ENCODE peak calls at places on chromosomes 3 and 15, in nine cellular contexts. One of them, this sample, is unnamed.

GRCh38 chr3:53478166-53478830 is 16.1 kb upstream of the CACNA1D start:
- DNase-seq in hepatocyte: peak; percentile 50
- DNase-seq in neural progenitor cell: no peak
- DNase-seq in OCI-LY7: no peak
- DNase-seq in PC-3: no peak
- DNase-seq in SK-N-SH: peak; percentile 45
- DNase-seq in HCT116: no peak
- DNase-seq in GM23248: no peak
- DNase-seq in GM23338: no peak
- DNase-seq in this sample: no peak

GRCh38 chr3:169467703-169468102 is 195.8 kb downstream of the MECOM start:
- DNase-seq in hepatocyte: no peak
- DNase-seq in neural progenitor cell: no peak
- DNase-seq in OCI-LY7: no peak
- DNase-seq in PC-3: no peak
- DNase-seq in SK-N-SH: no peak
- DNase-seq in HCT116: no peak
- DNase-seq in GM23248: no peak
- DNase-seq in GM23338: peak; percentile 1
- DNase-seq in this sample: no peak

GRCh38 chr3:110946810-110947209 is 124.8 kb upstream of the NECTIN3 start:
- DNase-seq in hepatocyte: no peak
- DNase-seq in neural progenitor cell: no peak
- DNase-seq in OCI-LY7: no peak
- DNase-seq in PC-3: no peak
- DNase-seq in SK-N-SH: no peak
- DNase-seq in HCT116: no peak
- DNase-seq in GM23248: no peak
- DNase-seq in GM23338: no peak
- DNase-seq in this sample: no peak

GRCh38 chr3:13528217-13528801 is 20.6 kb upstream of the FBLN2 start:
- DNase-seq in hepatocyte: peak; percentile 42
- DNase-seq in neural progenitor cell: peak; percentile 83
- DNase-seq in OCI-LY7: no peak
- DNase-seq in PC-3: peak; percentile 62
- DNase-seq in SK-N-SH: peak; percentile 72
- DNase-seq in HCT116: no peak
- DNase-seq in GM23248: peak; percentile 46
- DNase-seq in GM23338: peak; percentile 93
- DNase-seq in this sample: no peak

GRCh38 chr15:71275098-71275497 is 159.8 kb downstream of the THSD4 start:
- DNase-seq in hepatocyte: no peak
- DNase-seq in neural progenitor cell: no peak
- DNase-seq in OCI-LY7: no peak
- DNase-seq in PC-3: peak; percentile 85
- DNase-seq in SK-N-SH: no peak
- DNase-seq in HCT116: no peak
- DNase-seq in GM23248: peak; percentile 80
- DNase-seq in GM23338: no peak
- DNase-seq in this sample: no peak

GRCh38 chr15:87604857-87605446 is 651.6 kb downstream of the NTRK3 start:
- DNase-seq in hepatocyte: peak; percentile 54
- DNase-seq in neural progenitor cell: peak; percentile 65
- DNase-seq in OCI-LY7: peak; percentile 16
- DNase-seq in PC-3: peak; percentile 7
- DNase-seq in SK-N-SH: peak; percentile 12
- DNase-seq in HCT116: no peak
- DNase-seq in GM23248: peak; percentile 18
- DNase-seq in GM23338: peak; percentile 71
- DNase-seq in this sample: peak; percentile 12

GRCh38 chr15:65509321-65509720 is 8.2 kb downstream of the DPP8 start:
- DNase-seq in hepatocyte: no peak
- DNase-seq in neural progenitor cell: no peak
- DNase-seq in OCI-LY7: no peak
- DNase-seq in PC-3: no peak
- DNase-seq in SK-N-SH: no peak
- DNase-seq in HCT116: no peak
- DNase-seq in GM23248: no peak
- DNase-seq in GM23338: no peak
- DNase-seq in this sample: no peak

GRCh38 chr3:171333784-171334464 is 126.3 kb downstream of the TNIK start:
- DNase-seq in hepatocyte: no peak
- DNase-seq in neural progenitor cell: no peak
- DNase-seq in OCI-LY7: no peak
- DNase-seq in PC-3: no peak
- DNase-seq in SK-N-SH: no peak
- DNase-seq in HCT116: no peak
- DNase-seq in GM23248: no peak
- DNase-seq in GM23338: no peak
- DNase-seq in this sample: no peak

GRCh38 chr3:169695051-169695450 is 31.5 kb upstream of the MECOM start:
- DNase-seq in hepatocyte: no peak
- DNase-seq in neural progenitor cell: no peak
- DNase-seq in OCI-LY7: no peak
- DNase-seq in PC-3: no peak
- DNase-seq in SK-N-SH: no peak
- DNase-seq in HCT116: no peak
- DNase-seq in GM23248: no peak
- DNase-seq in GM23338: no peak
- DNase-seq in this sample: no peak

GRCh38 chr3:10196389-10197052 is 31.8 kb downstream of the IRAK2 start:
- DNase-seq in hepatocyte: no peak
- DNase-seq in neural progenitor cell: no peak
- DNase-seq in OCI-LY7: no peak
- DNase-seq in PC-3: peak; percentile 70
- DNase-seq in SK-N-SH: no peak
- DNase-seq in HCT116: no peak
- DNase-seq in GM23248: peak; percentile 97
- DNase-seq in GM23338: no peak
- DNase-seq in this sample: peak; percentile 18

GRCh38 chr3:12135029-12135634 is 23.6 kb downstream of the TIMP4 start:
- DNase-seq in hepatocyte: peak; percentile 84
- DNase-seq in neural progenitor cell: peak; percentile 79
- DNase-seq in OCI-LY7: peak; percentile 53
- DNase-seq in PC-3: peak; percentile 83
- DNase-seq in SK-N-SH: peak; percentile 63
- DNase-seq in HCT116: peak; percentile 34
- DNase-seq in GM23248: peak; percentile 82
- DNase-seq in GM23338: peak; percentile 76
- DNase-seq in this sample: peak; percentile 49

GRCh38 chr3:52339612-52340011 is 23.5 kb downstream of the DNAH1 start:
- DNase-seq in hepatocyte: peak; percentile 78
- DNase-seq in neural progenitor cell: peak; percentile 80
- DNase-seq in OCI-LY7: peak; percentile 84
- DNase-seq in PC-3: peak; percentile 80
- DNase-seq in SK-N-SH: peak; percentile 68
- DNase-seq in HCT116: peak; percentile 86
- DNase-seq in GM23248: peak; percentile 73
- DNase-seq in GM23338: peak; percentile 78
- DNase-seq in this sample: peak; percentile 74

GRCh38 chr15:101049856-101050646 is 130.9 kb downstream of the LRRK1 start:
- DNase-seq in hepatocyte: peak; percentile 4
- DNase-seq in neural progenitor cell: no peak
- DNase-seq in OCI-LY7: no peak
- DNase-seq in PC-3: no peak
- DNase-seq in SK-N-SH: peak; percentile 50
- DNase-seq in HCT116: no peak
- DNase-seq in GM23248: no peak
- DNase-seq in GM23338: no peak
- DNase-seq in this sample: no peak

GRCh38 chr15:28932361-28932760 is 46.6 kb downstream of the APBA2 start:
- DNase-seq in hepatocyte: no peak
- DNase-seq in neural progenitor cell: no peak
- DNase-seq in OCI-LY7: no peak
- DNase-seq in PC-3: no peak
- DNase-seq in SK-N-SH: no peak
- DNase-seq in HCT116: no peak
- DNase-seq in GM23248: no peak
- DNase-seq in GM23338: no peak
- DNase-seq in this sample: no peak

GRCh38 chr15:96177279-96177678 is 153.2 kb upstream of the NR2F2 start:
- DNase-seq in hepatocyte: no peak
- DNase-seq in neural progenitor cell: no peak
- DNase-seq in OCI-LY7: no peak
- DNase-seq in PC-3: no peak
- DNase-seq in SK-N-SH: no peak
- DNase-seq in HCT116: no peak
- DNase-seq in GM23248: peak; percentile 3
- DNase-seq in GM23338: no peak
- DNase-seq in this sample: no peak

GRCh38 chr3:47421741-47422649 is 41.2 kb downstream of the PTPN23 start:
- DNase-seq in hepatocyte: no peak
- DNase-seq in neural progenitor cell: no peak
- DNase-seq in OCI-LY7: no peak
- DNase-seq in PC-3: peak; percentile 34
- DNase-seq in SK-N-SH: peak; percentile 74
- DNase-seq in HCT116: no peak
- DNase-seq in GM23248: peak; percentile 55
- DNase-seq in GM23338: no peak
- DNase-seq in this sample: no peak

GRCh38 chr15:40815042-40815678 is 7.9 kb upstream of the DNAJC17 start:
- DNase-seq in hepatocyte: no peak
- DNase-seq in neural progenitor cell: no peak
- DNase-seq in OCI-LY7: no peak
- DNase-seq in PC-3: no peak
- DNase-seq in SK-N-SH: no peak
- DNase-seq in HCT116: no peak
- DNase-seq in GM23248: no peak
- DNase-seq in GM23338: no peak
- DNase-seq in this sample: no peak

GRCh38 chr3:62805578-62805977 is 69.6 kb downstream of the CADPS start:
- DNase-seq in hepatocyte: no peak
- DNase-seq in neural progenitor cell: peak; percentile 70
- DNase-seq in OCI-LY7: no peak
- DNase-seq in PC-3: no peak
- DNase-seq in SK-N-SH: no peak
- DNase-seq in HCT116: no peak
- DNase-seq in GM23248: no peak
- DNase-seq in GM23338: no peak
- DNase-seq in this sample: no peak

GRCh38 chr3:134353831-134354611 is 20.2 kb downstream of the AMOTL2 start:
- DNase-seq in hepatocyte: no peak
- DNase-seq in neural progenitor cell: no peak
- DNase-seq in OCI-LY7: peak; percentile 14
- DNase-seq in PC-3: no peak
- DNase-seq in SK-N-SH: no peak
- DNase-seq in HCT116: no peak
- DNase-seq in GM23248: peak; percentile 52
- DNase-seq in GM23338: no peak
- DNase-seq in this sample: no peak
- H3K4me1 ChIP-seq in hepatocyte: peaks cover 71% of the 10 kb centered on the region
- H3K4me1 ChIP-seq in neural progenitor cell: peaks cover 6% of the 10 kb centered on the region
- H3K4me1 ChIP-seq in OCI-LY7: peaks cover 9% of the 10 kb centered on the region
- H3K4me1 ChIP-seq in PC-3: peaks cover 61% of the 10 kb centered on the region
- H3K4me1 ChIP-seq in SK-N-SH: peaks cover 30% of the 10 kb centered on the region
- H3K4me1 ChIP-seq in HCT116: peaks cover 45% of the 10 kb centered on the region
- H3K4me1 ChIP-seq in GM23248: peaks cover 49% of the 10 kb centered on the region
- H3K4me1 ChIP-seq in GM23338: peaks cover 10% of the 10 kb centered on the region
- H3K4me1 ChIP-seq in this sample: peaks cover 24% of the 10 kb centered on the region

GRCh38 chr15:83204697-83205096 is 2.9 kb downstream of the HDGFL3 start:
- DNase-seq in hepatocyte: no peak
- DNase-seq in neural progenitor cell: peak; percentile 39
- DNase-seq in OCI-LY7: no peak
- DNase-seq in PC-3: no peak
- DNase-seq in SK-N-SH: no peak
- DNase-seq in HCT116: no peak
- DNase-seq in GM23248: no peak
- DNase-seq in GM23338: peak; percentile 71
- DNase-seq in this sample: no peak
- TF ChIP-seq EZH2phosphoT487 in hepatocyte: no peak
- TF ChIP-seq EZH2phosphoT487 in neural progenitor cell: no peak
- TF ChIP-seq EZH2phosphoT487 in OCI-LY7: no peak
- TF ChIP-seq EZH2phosphoT487 in PC-3: no peak
- TF ChIP-seq EZH2phosphoT487 in SK-N-SH: no peak
- TF ChIP-seq EZH2phosphoT487 in HCT116: no peak
- TF ChIP-seq EZH2phosphoT487 in GM23248: no peak
- TF ChIP-seq EZH2phosphoT487 in GM23338: no peak
- TF ChIP-seq EZH2phosphoT487 in this sample: no peak

GRCh38 chr15:61621146-61621545 is 392.0 kb upstream of the RORA start:
- DNase-seq in hepatocyte: peak; percentile 69
- DNase-seq in neural progenitor cell: peak; percentile 69
- DNase-seq in OCI-LY7: peak; percentile 1
- DNase-seq in PC-3: peak; percentile 43
- DNase-seq in SK-N-SH: peak; percentile 61
- DNase-seq in HCT116: no peak
- DNase-seq in GM23248: peak; percentile 5
- DNase-seq in GM23338: peak; percentile 69
- DNase-seq in this sample: peak; percentile 41

GRCh38 chr15:61621865-61622264 is 392.8 kb upstream of the RORA start:
- DNase-seq in hepatocyte: no peak
- DNase-seq in neural progenitor cell: no peak
- DNase-seq in OCI-LY7: no peak
- DNase-seq in PC-3: no peak
- DNase-seq in SK-N-SH: no peak
- DNase-seq in HCT116: no peak
- DNase-seq in GM23248: no peak
- DNase-seq in GM23338: no peak
- DNase-seq in this sample: no peak

GRCh38 chr15:61624950-61625349 is 395.8 kb upstream of the RORA start:
- DNase-seq in hepatocyte: no peak
- DNase-seq in neural progenitor cell: no peak
- DNase-seq in OCI-LY7: no peak
- DNase-seq in PC-3: no peak
- DNase-seq in SK-N-SH: no peak
- DNase-seq in HCT116: no peak
- DNase-seq in GM23248: no peak
- DNase-seq in GM23338: no peak
- DNase-seq in this sample: no peak

GRCh38 chr15:61629269-61629668 is 400.2 kb upstream of the RORA start:
- DNase-seq in hepatocyte: no peak
- DNase-seq in neural progenitor cell: no peak
- DNase-seq in OCI-LY7: no peak
- DNase-seq in PC-3: no peak
- DNase-seq in SK-N-SH: no peak
- DNase-seq in HCT116: no peak
- DNase-seq in GM23248: no peak
- DNase-seq in GM23338: no peak
- DNase-seq in this sample: no peak

DNA sequence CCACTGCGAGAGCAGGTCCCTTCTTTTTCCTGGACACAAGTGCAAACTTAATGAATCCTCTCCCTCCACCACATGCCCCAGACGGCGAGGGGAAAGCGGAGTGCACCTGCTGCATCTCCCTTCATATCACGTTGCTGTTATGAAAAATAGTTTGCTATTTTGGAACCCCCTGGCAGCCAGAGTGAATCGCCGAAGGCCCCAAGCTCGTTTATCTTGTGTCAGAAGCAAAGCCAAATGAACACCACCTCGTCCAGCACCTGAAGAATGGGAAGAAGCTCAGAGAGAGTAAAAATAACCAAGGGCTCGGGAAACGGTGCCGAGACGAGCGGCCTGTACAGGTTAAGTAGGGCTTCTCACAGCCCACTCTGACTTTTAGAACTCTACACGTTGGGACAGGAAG is 394.6 kb upstream of the RORA start:
- DNase-seq in hepatocyte: no peak
- DNase-seq in neural progenitor cell: no peak
- DNase-seq in OCI-LY7: no peak
- DNase-seq in PC-3: no peak
- DNase-seq in SK-N-SH: no peak
- DNase-seq in HCT116: no peak
- DNase-seq in GM23248: no peak
- DNase-seq in GM23338: no peak
- DNase-seq in this sample: no peak
- H2AFZ ChIP-seq in hepatocyte: no peak overlapping the region
- H2AFZ ChIP-seq in neural progenitor cell: no peak overlapping the region
- H2AFZ ChIP-seq in OCI-LY7: no peak overlapping the region
- H2AFZ ChIP-seq in PC-3: no peak overlapping the region
- H2AFZ ChIP-seq in SK-N-SH: no peak overlapping the region
- H2AFZ ChIP-seq in HCT116: no peak overlapping the region
- H2AFZ ChIP-seq in GM23248: no peak overlapping the region
- H2AFZ ChIP-seq in GM23338: peak overlapping the region; percentile 52
- H2AFZ ChIP-seq in this sample: no peak overlapping the region

GRCh38 chr3:186530415-186530814 is 13.8 kb downstream of the CRYGS start:
- DNase-seq in hepatocyte: no peak
- DNase-seq in neural progenitor cell: no peak
- DNase-seq in OCI-LY7: peak; percentile 28
- DNase-seq in PC-3: no peak
- DNase-seq in SK-N-SH: no peak
- DNase-seq in HCT116: no peak
- DNase-seq in GM23248: no peak
- DNase-seq in GM23338: no peak
- DNase-seq in this sample: no peak
- H3K4me1 ChIP-seq in hepatocyte: no peaks in the 10 kb centered on the region
- H3K4me1 ChIP-seq in neural progenitor cell: peaks cover 48% of the 10 kb centered on the region
- H3K4me1 ChIP-seq in OCI-LY7: peaks cover 76% of the 10 kb centered on the region
- H3K4me1 ChIP-seq in PC-3: no peaks in the 10 kb centered on the region
- H3K4me1 ChIP-seq in SK-N-SH: no peaks in the 10 kb centered on the region
- H3K4me1 ChIP-seq in HCT116: no peaks in the 10 kb centered on the region
- H3K4me1 ChIP-seq in GM23248: no peaks in the 10 kb centered on the region
- H3K4me1 ChIP-seq in GM23338: peaks cover 19% of the 10 kb centered on the region
- H3K4me1 ChIP-seq in this sample: no peaks in the 10 kb centered on the region

This sample was measured in MM.1S.